ENCODE peak calls at places on chromosomes 7 and 10, in ten cellular contexts. L is kidney, C is MCF 10A, T is endothelial cell, G is progenitor cell of endocrine pancreas, H is choroid plexus epithelial cell, N is astrocyte of the cerebellum, Y is lower leg skin, V is tibial artery, B is OCI-LY7. U is an unnamed sample.

GRCh38 chr7:157032644-157033482 is 22.4 kb upstream of the MNX1 start:
- DNase-seq in Y (peak), B (no peak), V (no peak), T (no peak), L (peak), C (no peak), N (no peak), H (no peak), G (no peak), U (no peak)

GRCh38 chr7:129159539-129159938 is 15.0 kb downstream of the TSPAN33 start:
- DNase-seq in V (no peak), Y (no peak), H (no peak), N (no peak), G (no peak), B (no peak), L (no peak), T (no peak), C (no peak), U (no peak)

GRCh38 chr7:150336746-150337145 is 4.7 kb downstream of the RARRES2 start:
- DNase-seq in G (no peak), C (no peak), H (no peak), B (no peak), Y (no peak), N (no peak), L (no peak), T (no peak), V (no peak), U (no peak)

GRCh38 chr10:77577666-77578229 is 59.9 kb downstream of the KCNMA1 start:
- DNase-seq in C (no peak), H (no peak), N (no peak), B (no peak), V (no peak), Y (no peak), G (no peak), L (no peak), T (no peak), U (no peak)

GRCh38 chr10:26621889-26622681 is 75.4 kb upstream of the PDSS1 start:
- DNase-seq in H (peak), G (no peak), Y (peak), V (peak), L (no peak), C (peak), B (no peak), T (peak), N (no peak), U (no peak)

GRCh38 chr10:49141541-49142332 is 7.9 kb upstream of the FAM170B start:
- DNase-seq in V (no peak), G (no peak), N (no peak), L (no peak), B (no peak), T (no peak), C (no peak), H (no peak), Y (no peak), U (no peak)

GRCh38 chr7:129298268-129298893 is 73.6 kb downstream of the AHCYL2 start:
- DNase-seq in N (peak), G (no peak), C (peak), V (peak), T (peak), Y (no peak), B (peak), H (peak), L (no peak), U (no peak)

GRCh38 chr7:22426463-22427121 is 69.6 kb upstream of the RAPGEF5 start:
- DNase-seq in H (no peak), V (no peak), B (peak), Y (no peak), L (no peak), C (no peak), N (no peak), T (no peak), G (no peak), U (no peak)

GRCh38 chr10:905503-905902 is 26.0 kb downstream of the LARP4B start:
- DNase-seq in G (no peak), H (peak), L (no peak), T (no peak), C (peak), V (no peak), B (no peak), Y (no peak), N (no peak), U (no peak)

GRCh38 chr10:32350811-32351342 is 3.9 kb upstream of the EPC1 start:
- DNase-seq in N (no peak), L (no peak), H (no peak), C (no peak), V (no peak), G (no peak), Y (no peak), T (no peak), B (peak), U (no peak)

GRCh38 chr10:1882728-1883127 is 145.4 kb upstream of the ADARB2 start:
- DNase-seq in L (no peak), B (no peak), H (no peak), V (no peak), Y (no peak), N (no peak), C (no peak), T (no peak), G (no peak), U (no peak)

GRCh38 chr10:118626953-118627352 is 31.5 kb upstream of the PRLHR start:
- DNase-seq in L (no peak), T (no peak), V (no peak), H (no peak), G (no peak), C (no peak), N (no peak), Y (no peak), B (peak), U (no peak)

GRCh38 chr10:85548038-85548437 is 818.6 kb downstream of the GRID1 start:
- DNase-seq in N (peak), B (peak), H (peak), L (no peak), T (peak), V (no peak), Y (no peak), G (no peak), C (peak), U (no peak)

GRCh38 chr7:40175725-40176510 is 41.1 kb downstream of the SUGCT start:
- DNase-seq in H (peak), T (no peak), N (peak), B (no peak), L (no peak), G (no peak), C (no peak), V (no peak), Y (no peak), U (no peak)

GRCh38 chr10:91596821-91597396 is 36.0 kb downstream of the PPP1R3C start:
- DNase-seq in H (peak), T (no peak), Y (no peak), G (no peak), L (no peak), V (no peak), C (peak), N (no peak), B (no peak), U (no peak)

GRCh38 chr10:99768430-99769011 is 13.9 kb upstream of the ABCC2 start:
- DNase-seq in N (no peak), L (no peak), B (no peak), V (no peak), T (no peak), C (no peak), H (no peak), G (no peak), Y (no peak), U (no peak)

GRCh38 chr7:1346851-1347250 is 112.4 kb downstream of the MICALL2 start:
- DNase-seq in T (no peak), L (peak), N (no peak), G (no peak), B (no peak), Y (no peak), V (no peak), H (no peak), C (no peak), U (no peak)

GRCh38 chr7:36526720-36527548 is 137.3 kb downstream of the ANLN start:
- DNase-seq in Y (peak), H (peak), C (peak), N (peak), L (no peak), B (no peak), V (no peak), G (no peak), T (no peak), U (no peak)

GRCh38 chr10:132783865-132784581 is 1.9 kb downstream of the NKX6-2 start:
- DNase-seq in C (no peak), T (no peak), V (no peak), B (no peak), N (no peak), H (no peak), Y (no peak), L (no peak), G (no peak), U (no peak)

GRCh38 chr10:117518246-117518645 is 24.3 kb upstream of the EMX2 start:
- DNase-seq in B (no peak), V (no peak), N (no peak), L (no peak), H (no peak), C (no peak), G (no peak), T (no peak), Y (peak), U (no peak)

GRCh38 chr10:74738985-74739567 is 87.3 kb upstream of the KAT6B start:
- DNase-seq in N (no peak), L (no peak), B (peak), G (no peak), Y (peak), C (peak), H (peak), T (peak), V (no peak), U (peak)
- TF ChIP-seq CTCF in N (peak), L (no peak), B (peak), G (no peak), Y (no peak), C (no peak), H (peak), T (no peak), V (no peak), U (no peak)

DNA sequence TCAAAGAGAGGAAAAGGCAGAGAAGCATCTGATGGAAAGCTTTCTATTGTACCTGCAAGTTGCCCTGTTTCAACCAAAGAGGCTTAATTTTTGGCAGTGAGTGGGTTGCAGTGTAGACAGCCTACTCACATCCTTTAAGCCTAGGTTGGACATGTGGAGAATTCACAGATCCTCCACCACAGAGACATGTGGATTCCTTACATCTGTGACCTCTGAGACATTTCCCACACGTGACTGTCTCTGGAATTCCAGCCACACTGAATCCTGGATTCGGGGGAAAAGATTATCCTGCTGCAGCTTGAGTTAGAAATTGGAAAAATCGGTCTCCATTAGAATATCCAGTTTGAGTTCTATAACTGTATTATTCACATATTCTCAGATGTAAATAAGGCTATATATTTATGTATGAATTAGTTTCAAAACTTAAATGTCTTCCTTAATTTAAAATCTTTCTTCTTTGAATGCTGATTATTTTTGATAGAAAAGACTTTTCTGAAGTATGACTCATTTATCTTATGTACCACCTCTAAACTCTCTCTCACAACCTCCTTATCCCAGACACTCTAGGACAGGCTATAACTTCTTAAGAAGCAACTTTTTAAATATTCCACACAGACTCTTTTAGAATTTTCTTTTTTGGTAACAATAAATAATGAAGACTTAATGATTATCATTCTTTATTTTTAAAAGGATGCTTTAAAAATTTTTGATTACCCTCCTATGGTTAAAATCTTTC is 123.3 kb downstream of the TWIST1 start:
- DNase-seq in L (no peak), B (no peak), H (no peak), C (no peak), G (no peak), V (no peak), Y (no peak), T (no peak), N (no peak), U (no peak)
- TF ChIP-seq CTCF in L (no peak), B (no peak), H (no peak), C (no peak), G (no peak), V (no peak), Y (no peak), T (no peak), N (no peak), U (no peak)

DNA sequence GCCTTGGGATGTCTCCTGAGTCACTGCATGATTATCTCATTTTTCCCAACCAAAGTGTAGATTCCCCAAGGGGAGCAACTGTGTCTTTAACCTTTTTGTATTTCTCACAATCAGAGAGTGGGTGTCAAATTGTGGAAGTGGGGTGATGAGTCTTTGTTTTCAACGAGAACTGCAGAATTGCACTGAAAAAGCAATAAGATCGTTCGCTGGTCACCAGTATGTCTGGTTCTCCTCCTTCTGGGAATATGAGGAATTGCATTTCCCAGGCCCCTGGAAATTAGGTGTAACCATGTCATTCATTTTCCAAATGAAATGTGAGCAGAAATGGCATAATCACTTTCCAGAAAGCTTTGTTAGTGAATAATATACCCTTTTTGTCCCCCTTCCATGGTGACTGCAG is 326.9 kb downstream of the GPAM start:
- DNase-seq in Y (no peak), B (no peak), N (no peak), L (no peak), V (no peak), T (no peak), C (peak), G (no peak), H (peak), U (no peak)
- TF ChIP-seq CTCF in Y (no peak), B (no peak), N (peak), L (peak), V (no peak), T (peak), C (peak), G (peak), H (peak), U (peak)

GRCh38 chr10:21954690-21955089 is 48.8 kb downstream of the DNAJC1 start:
- DNase-seq in C (no peak), B (no peak), G (no peak), Y (no peak), T (no peak), V (no peak), N (no peak), L (no peak), H (no peak), U (no peak)

GRCh38 chr10:21950566-21950965 is 53.0 kb downstream of the DNAJC1 start:
- DNase-seq in V (no peak), L (no peak), T (no peak), G (no peak), H (no peak), N (no peak), B (no peak), Y (no peak), C (no peak), U (no peak)

GRCh38 chr10:21954132-21954531 is 49.4 kb downstream of the DNAJC1 start:
- DNase-seq in G (no peak), Y (no peak), N (no peak), B (no peak), V (no peak), H (no peak), T (no peak), L (no peak), C (no peak), U (no peak)

DNA sequence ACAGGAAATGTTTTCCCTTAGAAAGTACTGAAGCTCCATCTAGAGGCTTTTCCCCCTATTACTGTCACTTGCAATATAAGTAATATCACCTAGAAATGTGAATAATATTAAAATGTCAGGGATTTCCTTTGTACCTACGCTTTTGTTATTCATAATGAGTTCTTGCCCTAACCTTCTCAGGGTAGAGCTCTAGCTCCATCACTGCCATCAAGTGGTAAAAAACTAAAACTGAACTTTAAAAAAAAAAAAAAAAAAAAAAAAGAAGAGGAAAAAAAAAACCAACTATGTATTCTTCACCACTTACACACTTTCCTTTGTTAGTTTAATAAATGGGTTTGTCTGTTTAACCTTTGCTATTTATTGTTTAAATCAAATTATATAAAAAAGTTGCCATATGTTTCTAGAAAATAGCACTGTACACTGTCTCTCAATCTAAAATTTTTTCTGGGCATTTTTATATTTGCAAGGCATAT is 49.9 kb downstream of the DNAJC1 start:
- DNase-seq in L (no peak), Y (no peak), N (peak), V (no peak), B (peak), T (no peak), G (no peak), C (peak), H (peak), U (no peak)
- TF ChIP-seq CTCF in L (no peak), Y (no peak), N (peak), V (no peak), B (peak), T (peak), G (peak), C (peak), H (peak), U (peak)

GRCh38 chr7:78083466-78084120 is 285.0 kb downstream of the PHTF2 start:
- DNase-seq in G (no peak), T (no peak), H (no peak), V (no peak), C (no peak), Y (no peak), B (no peak), N (no peak), L (no peak), U (no peak)

GRCh38 chr7:78081888-78082287 is 283.3 kb downstream of the PHTF2 start:
- DNase-seq in Y (no peak), T (no peak), N (no peak), G (no peak), C (no peak), B (no peak), H (no peak), V (no peak), L (no peak), U (no peak)

GRCh38 chr7:78080811-78081210 is 282.2 kb downstream of the PHTF2 start:
- DNase-seq in N (no peak), V (no peak), G (no peak), H (no peak), C (no peak), Y (no peak), L (no peak), T (no peak), B (no peak), U (no peak)

GRCh38 chr7:78081344-78081743 is 282.8 kb downstream of the PHTF2 start:
- DNase-seq in Y (no peak), L (no peak), G (no peak), H (no peak), N (no peak), B (no peak), T (no peak), V (no peak), C (no peak), U (no peak)

DNA sequence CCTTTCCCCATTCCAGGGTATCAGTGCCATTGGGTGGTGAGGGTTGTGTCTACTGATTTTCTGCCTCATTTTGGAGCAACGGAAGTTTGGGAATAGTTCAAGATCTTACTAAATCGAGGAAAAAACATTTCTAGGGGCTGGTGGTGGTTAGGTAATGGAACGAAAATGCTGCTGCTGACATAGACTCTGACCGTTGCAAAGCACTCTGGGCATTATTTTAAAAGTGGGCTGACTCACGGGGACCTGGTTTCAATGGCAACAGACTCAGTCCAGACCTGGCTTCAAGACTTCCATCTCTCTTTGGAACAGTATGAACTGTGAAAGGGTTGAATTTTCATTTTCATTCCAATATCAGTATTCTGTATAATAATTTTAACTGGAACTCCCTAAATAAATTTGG is 284.0 kb downstream of the PHTF2 start:
- DNase-seq in T (no peak), V (no peak), L (no peak), C (no peak), B (no peak), G (no peak), Y (no peak), N (no peak), H (no peak), U (no peak)
- TF ChIP-seq CTCF in T (no peak), V (no peak), L (no peak), C (no peak), B (no peak), G (no peak), Y (no peak), N (no peak), H (no peak), U (no peak)

GRCh38 chr7:47383064-47383463 is 198.8 kb downstream of the TNS3 start:
- DNase-seq in L (no peak), B (no peak), C (no peak), Y (peak), N (no peak), G (no peak), V (no peak), T (no peak), H (no peak), U (no peak)
- TF ChIP-seq CTCF in L (no peak), B (no peak), C (no peak), Y (no peak), N (no peak), G (no peak), V (no peak), T (no peak), H (no peak), U (no peak)

GRCh38 chr10:71596759-71597158 is 122.8 kb downstream of the C10orf105 start:
- DNase-seq in Y (no peak), H (no peak), B (no peak), C (no peak), V (no peak), L (peak), T (no peak), G (no peak), N (no peak), U (no peak)

GRCh38 chr10:71595649-71596048 is 123.9 kb downstream of the C10orf105 start:
- DNase-seq in T (no peak), L (peak), C (no peak), H (no peak), B (no peak), V (no peak), G (no peak), Y (no peak), N (no peak), U (no peak)

GRCh38 chr10:71596127-71596526 is 123.5 kb downstream of the C10orf105 start:
- DNase-seq in T (no peak), B (no peak), L (peak), G (no peak), V (no peak), C (no peak), Y (no peak), H (no peak), N (no peak), U (no peak)

GRCh38 chr10:71597821-71598498 is 121.6 kb downstream of the C10orf105 start:
- DNase-seq in N (no peak), B (peak), L (peak), T (no peak), H (peak), V (peak), Y (peak), G (no peak), C (peak), U (no peak)

DNA sequence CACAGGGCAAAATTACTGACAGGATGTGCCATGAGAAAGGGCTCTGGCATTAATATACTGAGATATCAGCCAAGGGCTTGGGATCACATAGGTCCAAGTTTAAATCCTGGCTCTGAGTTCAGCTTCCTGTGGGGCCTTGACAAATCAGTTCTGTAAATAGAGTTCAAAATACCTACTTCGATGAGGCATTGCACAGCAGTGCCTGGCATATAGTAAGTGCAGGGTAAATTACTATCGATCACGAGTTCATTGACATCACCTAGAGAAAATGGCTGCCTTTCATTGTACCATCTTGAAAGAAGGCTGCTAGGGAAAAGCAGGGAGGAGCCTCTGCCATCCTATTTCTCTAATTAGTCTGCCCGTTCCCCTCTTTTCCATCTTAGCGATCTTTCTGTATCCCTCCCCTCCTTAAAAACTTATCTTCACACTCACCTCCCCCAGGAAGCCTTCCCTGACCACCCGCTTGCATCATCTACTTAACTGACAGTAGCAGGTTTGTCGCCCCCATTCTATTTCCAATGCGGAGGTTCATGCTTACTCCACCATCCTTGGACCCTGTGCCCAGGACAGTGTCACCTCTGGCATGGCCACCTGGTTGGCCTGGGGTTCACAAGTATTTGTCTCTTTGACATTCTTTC is 124.5 kb downstream of the C10orf105 start:
- DNase-seq in G (no peak), N (no peak), B (no peak), C (no peak), H (no peak), L (no peak), T (no peak), Y (no peak), V (no peak), U (no peak)
- TF ChIP-seq CTCF in G (no peak), N (no peak), B (no peak), C (no peak), H (no peak), L (no peak), T (no peak), Y (no peak), V (no peak), U (no peak)

U was measured in type B pancreatic cell.